ENCODE peak calls at places on chromosomes 12 and 14, in five cellular contexts. One of them, this sample, is unnamed.
A peak's percentile ranks its signal among the peaks of the same experiment; 100 is the strongest.

GRCh38 chr12:15662303-15662980 is 126.7 kb downstream of the EPS8 start:
- DNase-seq in HFF-Myc: peak; percentile 47
- DNase-seq in AG10803: peak; percentile 86
- DNase-seq in NCI-H460: peak; percentile 36
- DNase-seq in COR-L47: no peak
- DNase-seq in this sample: peak; percentile 88

GRCh38 chr14:101127239-101127638 is 223.7 kb upstream of the RTL1 start:
- DNase-seq in COR-L47: no peak
- DNase-seq in HFF-Myc: no peak
- DNase-seq in AG10803: peak; percentile 8
- DNase-seq in NCI-H460: no peak
- DNase-seq in this sample: no peak

GRCh38 chr14:22383515-22384166 is 205.4 kb downstream of the DAD1 start:
- DNase-seq in COR-L47: no peak
- DNase-seq in AG10803: no peak
- DNase-seq in HFF-Myc: no peak
- DNase-seq in NCI-H460: no peak
- DNase-seq in this sample: no peak

GRCh38 chr14:61578745-61579144 is 116.6 kb upstream of the HIF1A start:
- DNase-seq in HFF-Myc: no peak
- DNase-seq in COR-L47: no peak
- DNase-seq in NCI-H460: no peak
- DNase-seq in AG10803: no peak
- DNase-seq in this sample: no peak

GRCh38 chr12:12716151-12716844 is 870 bp upstream of the CDKN1B start:
- DNase-seq in HFF-Myc: no peak
- DNase-seq in AG10803: no peak
- DNase-seq in NCI-H460: no peak
- DNase-seq in COR-L47: no peak
- DNase-seq in this sample: peak; percentile 49

GRCh38 chr14:23344481-23344880 is 8.2 kb downstream of the SLC22A17 start:
- DNase-seq in HFF-Myc: no peak
- DNase-seq in NCI-H460: no peak
- DNase-seq in COR-L47: no peak
- DNase-seq in AG10803: no peak
- DNase-seq in this sample: no peak

GRCh38 chr14:59771577-59771976 is 99.0 kb downstream of the RTN1 start:
- DNase-seq in NCI-H460: peak; percentile 92
- DNase-seq in AG10803: no peak
- DNase-seq in HFF-Myc: no peak
- DNase-seq in COR-L47: peak; percentile 68
- DNase-seq in this sample: peak; percentile 62

GRCh38 chr12:76450690-76451089 is 102.5 kb upstream of the BBS10 start:
- DNase-seq in HFF-Myc: no peak
- DNase-seq in AG10803: peak; percentile 87
- DNase-seq in NCI-H460: peak; percentile 77
- DNase-seq in COR-L47: no peak
- DNase-seq in this sample: peak; percentile 79

GRCh38 chr14:65070710-65071033 is 31.6 kb downstream of the MAX start:
- DNase-seq in COR-L47: no peak
- DNase-seq in HFF-Myc: no peak
- DNase-seq in NCI-H460: no peak
- DNase-seq in AG10803: peak; percentile 20
- DNase-seq in this sample: peak; percentile 8

GRCh38 chr12:93173178-93173957 is 204.4 kb upstream of the NUDT4 start:
- DNase-seq in HFF-Myc: no peak
- DNase-seq in NCI-H460: no peak
- DNase-seq in COR-L47: no peak
- DNase-seq in AG10803: peak; percentile 49
- DNase-seq in this sample: peak; percentile 53

GRCh38 chr14:69152181-69152943 is 557 bp downstream of the DCAF5 start:
- DNase-seq in COR-L47: no peak
- DNase-seq in NCI-H460: no peak
- DNase-seq in AG10803: peak; percentile 33
- DNase-seq in HFF-Myc: no peak
- DNase-seq in this sample: peak; percentile 42

GRCh38 chr14:22484638-22485037 is 104.4 kb downstream of the DAD1 start:
- DNase-seq in AG10803: peak; percentile 77
- DNase-seq in NCI-H460: no peak
- DNase-seq in COR-L47: no peak
- DNase-seq in HFF-Myc: no peak
- DNase-seq in this sample: no peak

GRCh38 chr12:65205886-65206285 is 36.5 kb downstream of the LEMD3 start:
- DNase-seq in HFF-Myc: no peak
- DNase-seq in COR-L47: no peak
- DNase-seq in AG10803: no peak
- DNase-seq in NCI-H460: no peak
- DNase-seq in this sample: no peak

GRCh38 chr12:64457036-64457435 is 5.1 kb downstream of the TBK1 start:
- DNase-seq in AG10803: no peak
- DNase-seq in HFF-Myc: no peak
- DNase-seq in NCI-H460: no peak
- DNase-seq in COR-L47: no peak
- DNase-seq in this sample: peak; percentile 33

GRCh38 chr12:18718462-18718861 is 19.4 kb downstream of the PLCZ1 start:
- DNase-seq in HFF-Myc: no peak
- DNase-seq in AG10803: no peak
- DNase-seq in NCI-H460: no peak
- DNase-seq in COR-L47: no peak
- DNase-seq in this sample: no peak

GRCh38 chr12:124913474-124914391 is 717 bp downstream of the UBC start:
- DNase-seq in NCI-H460: peak; percentile 89
- DNase-seq in COR-L47: no peak
- DNase-seq in AG10803: peak; percentile 67
- DNase-seq in HFF-Myc: no peak
- DNase-seq in this sample: peak; percentile 68

GRCh38 chr12:83265798-83266197 is 579.1 kb downstream of the TMTC2 start:
- DNase-seq in AG10803: no peak
- DNase-seq in HFF-Myc: no peak
- DNase-seq in COR-L47: no peak
- DNase-seq in NCI-H460: peak; percentile 14
- DNase-seq in this sample: no peak

GRCh38 chr14:55094630-55095157 is 34.4 kb upstream of the LGALS3 start:
- DNase-seq in NCI-H460: peak; percentile 77
- DNase-seq in HFF-Myc: no peak
- DNase-seq in AG10803: no peak
- DNase-seq in COR-L47: no peak
- DNase-seq in this sample: peak; percentile 87

GRCh38 chr12:29519585-29520182 is 22.2 kb upstream of the OVCH1 start:
- DNase-seq in AG10803: peak; percentile 49
- DNase-seq in HFF-Myc: no peak
- DNase-seq in COR-L47: no peak
- DNase-seq in NCI-H460: peak; percentile 26
- DNase-seq in this sample: peak; percentile 39

GRCh38 chr14:33273978-33274377 is 335.3 kb downstream of the NPAS3 start:
- DNase-seq in HFF-Myc: no peak
- DNase-seq in COR-L47: no peak
- DNase-seq in NCI-H460: no peak
- DNase-seq in AG10803: no peak
- DNase-seq in this sample: no peak

GRCh38 chr12:93122569-93123091 is 193.5 kb upstream of the EEA1 start:
- DNase-seq in HFF-Myc: no peak
- DNase-seq in NCI-H460: no peak
- DNase-seq in AG10803: no peak
- DNase-seq in COR-L47: no peak
- DNase-seq in this sample: no peak

GRCh38 chr12:92297932-92298681 is 152.5 kb upstream of the BTG1 start:
- DNase-seq in HFF-Myc: no peak
- DNase-seq in NCI-H460: no peak
- DNase-seq in AG10803: peak; percentile 96
- DNase-seq in COR-L47: no peak
- DNase-seq in this sample: peak; percentile 54

GRCh38 chr12:115956674-115957073 is 320.8 kb downstream of the MED13L start:
- DNase-seq in NCI-H460: no peak
- DNase-seq in COR-L47: no peak
- DNase-seq in AG10803: no peak
- DNase-seq in HFF-Myc: no peak
- DNase-seq in this sample: no peak

GRCh38 chr14:52314521-52315354 is 626 bp downstream of the PTGER2 start:
- DNase-seq in HFF-Myc: no peak
- DNase-seq in NCI-H460: no peak
- DNase-seq in COR-L47: no peak
- DNase-seq in AG10803: peak; percentile 20
- DNase-seq in this sample: peak; percentile 37

GRCh38 chr14:61533513-61534255 is 161.6 kb upstream of the HIF1A start:
- DNase-seq in HFF-Myc: no peak
- DNase-seq in AG10803: no peak
- DNase-seq in COR-L47: no peak
- DNase-seq in NCI-H460: no peak
- DNase-seq in this sample: peak; percentile 43

GRCh38 chr12:38983117-38983571 is 77.8 kb upstream of the CPNE8 start:
- DNase-seq in NCI-H460: peak; percentile 48
- DNase-seq in AG10803: peak; percentile 0
- DNase-seq in COR-L47: no peak
- DNase-seq in HFF-Myc: no peak
- DNase-seq in this sample: no peak

GRCh38 chr12:6851153-6851920 is at the start of gene CDCA3:
- DNase-seq in HFF-Myc: peak; percentile 97
- DNase-seq in NCI-H460: peak; percentile 98
- DNase-seq in AG10803: peak; percentile 98
- DNase-seq in COR-L47: peak; percentile 89
- DNase-seq in this sample: peak; percentile 99

GRCh38 chr14:55707365-55707804 is 127.4 kb downstream of the KTN1 start:
- DNase-seq in NCI-H460: peak; percentile 49
- DNase-seq in COR-L47: peak; percentile 44
- DNase-seq in HFF-Myc: peak; percentile 42
- DNase-seq in AG10803: peak; percentile 72
- DNase-seq in this sample: peak; percentile 48

GRCh38 chr12:2294651-2295475 is 242.1 kb downstream of the CACNA1C start:
- DNase-seq in COR-L47: no peak
- DNase-seq in AG10803: peak; percentile 85
- DNase-seq in HFF-Myc: no peak
- DNase-seq in NCI-H460: no peak
- DNase-seq in this sample: peak; percentile 84

GRCh38 chr14:73153272-73153671 is 17.0 kb downstream of the PSEN1 start:
- DNase-seq in NCI-H460: no peak
- DNase-seq in COR-L47: no peak
- DNase-seq in AG10803: peak; percentile 72
- DNase-seq in HFF-Myc: no peak
- DNase-seq in this sample: peak; percentile 9

GRCh38 chr12:71755146-71755892 is 656 bp downstream of the RAB21 start:
- DNase-seq in AG10803: peak; percentile 66
- DNase-seq in HFF-Myc: no peak
- DNase-seq in NCI-H460: no peak
- DNase-seq in COR-L47: peak; percentile 22
- DNase-seq in this sample: peak; percentile 57

GRCh38 chr14:50354527-50354926 is 42.2 kb downstream of the CDKL1 start:
- DNase-seq in AG10803: no peak
- DNase-seq in HFF-Myc: no peak
- DNase-seq in NCI-H460: no peak
- DNase-seq in COR-L47: peak; percentile 2
- DNase-seq in this sample: no peak

GRCh38 chr14:24403294-24404013 is 4.7 kb downstream of the NYNRIN start:
- DNase-seq in HFF-Myc: no peak
- DNase-seq in AG10803: peak; percentile 61
- DNase-seq in COR-L47: no peak
- DNase-seq in NCI-H460: no peak
- DNase-seq in this sample: peak; percentile 75

GRCh38 chr12:33476058-33476457 is 36.4 kb upstream of the SYT10 start:
- DNase-seq in HFF-Myc: no peak
- DNase-seq in AG10803: no peak
- DNase-seq in COR-L47: no peak
- DNase-seq in NCI-H460: no peak
- DNase-seq in this sample: no peak

This sample was measured in EL.